ENCODE peak calls at places on chromosome 7, in nine cellular contexts. W is RWPE2; G is neural progenitor cell; E is Karpas-422; Z is endothelial cell of umbilical vein; X is aorta; B is WERI-Rb-1; Q is CD4-positive, alpha-beta T cell; F is OCI-LY7. R is an unnamed sample.
A peak's percentile ranks its signal among the peaks of the same experiment; 100 is the strongest.

GRCh38 chr7:44116087-44116788 is 7.1 kb downstream of the POLD2 start:
- DNase-seq in W (no peak), E (no peak), X (peak; percentile 75), G (no peak), Z (no peak), Q (no peak), F (no peak), B (no peak), R (no peak)

GRCh38 chr7:27560706-27561235 is 101.9 kb downstream of the HIBADH start:
- DNase-seq in W (no peak), B (no peak), G (no peak), Q (no peak), F (no peak), Z (no peak), X (no peak), E (no peak), R (no peak)

GRCh38 chr7:91242097-91242846 is 22.0 kb upstream of the FZD1 start:
- DNase-seq in E (no peak), Z (no peak), Q (no peak), G (no peak), F (no peak), W (no peak), X (no peak), B (no peak), R (no peak)

GRCh38 chr7:14833707-14834106 is 68.8 kb downstream of the DGKB start:
- DNase-seq in Q (no peak), E (no peak), G (no peak), F (no peak), X (no peak), W (no peak), Z (no peak), B (no peak), R (no peak)

GRCh38 chr7:130865408-130866236 is 131.6 kb upstream of the KLF14 start:
- DNase-seq in F (peak; percentile 13), Z (peak; percentile 31), X (no peak), B (peak; percentile 52), Q (no peak), G (peak; percentile 24), W (no peak), E (peak; percentile 77), R (no peak)

GRCh38 chr7:10412426-10413019 is 561.1 kb upstream of the PHF14 start:
- DNase-seq in F (peak; percentile 47), B (peak; percentile 35), Z (peak; percentile 59), E (peak; percentile 79), X (no peak), Q (no peak), W (no peak), G (peak; percentile 51), R (no peak)

GRCh38 chr7:28678421-28678965 is 266.2 kb downstream of the CREB5 start:
- DNase-seq in B (no peak), X (no peak), E (no peak), Z (no peak), G (no peak), F (no peak), Q (no peak), W (no peak), R (no peak)

GRCh38 chr7:46544396-46545008 is 623.4 kb upstream of the IGFBP3 start:
- DNase-seq in Z (peak; percentile 72), B (no peak), W (no peak), E (no peak), Q (no peak), G (no peak), F (no peak), X (no peak), R (no peak)

GRCh38 chr7:41232086-41232485 is 470.8 kb downstream of the INHBA start:
- DNase-seq in Z (no peak), E (no peak), F (no peak), W (no peak), Q (no peak), B (no peak), G (no peak), X (no peak), R (no peak)

GRCh38 chr7:92916751-92917369 is 80.5 kb upstream of the CDK6 start:
- DNase-seq in W (peak; percentile 77), Z (no peak), G (peak; percentile 86), F (no peak), Q (no peak), X (no peak), B (peak; percentile 22), E (no peak), R (no peak)

GRCh38 chr7:137687556-137688280 is 159.1 kb downstream of the DGKI start:
- DNase-seq in G (no peak), W (no peak), F (no peak), Q (no peak), E (no peak), Z (peak; percentile 54), B (no peak), X (no peak), R (no peak)

GRCh38 chr7:30301751-30302150 is 17.4 kb downstream of the ZNRF2 start:
- DNase-seq in Z (no peak), G (peak; percentile 50), F (no peak), Q (no peak), X (no peak), W (peak; percentile 64), E (no peak), B (no peak), R (no peak)

GRCh38 chr7:118583651-118584050 is 359.1 kb downstream of the ANKRD7 start:
- DNase-seq in F (no peak), W (no peak), G (no peak), E (no peak), Q (no peak), X (no peak), B (no peak), Z (no peak), R (no peak)

GRCh38 chr7:99707096-99707495 is 27.3 kb upstream of the CYP3A5 start:
- DNase-seq in F (no peak), W (no peak), E (no peak), X (no peak), Z (no peak), B (no peak), G (no peak), Q (no peak), R (no peak)

GRCh38 chr7:6700793-6701192 is 6.0 kb downstream of the ZNF12 start:
- DNase-seq in F (no peak), Z (no peak), X (no peak), Q (no peak), E (no peak), G (no peak), B (no peak), W (no peak), R (no peak)
- H3K9me3 ChIP-seq in F (no peaks in the 10 kb centered on the region), Z (no peaks in the 10 kb centered on the region), X (peaks cover 24% of the 10 kb centered on the region), Q (peaks cover 40% of the 10 kb centered on the region), E (peaks cover 65% of the 10 kb centered on the region), G (peaks cover 24% of the 10 kb centered on the region), B (no peaks in the 10 kb centered on the region), W (peaks cover 15% of the 10 kb centered on the region), R (peaks cover 9% of the 10 kb centered on the region)

GRCh38 chr7:71271203-71271602 is 139.3 kb downstream of the GALNT17 start:
- DNase-seq in F (no peak), Z (no peak), X (no peak), G (no peak), W (no peak), E (no peak), B (no peak), Q (no peak), R (no peak)
- H3K9me3 ChIP-seq in F (no peaks in the 10 kb centered on the region), Z (peaks cover 5% of the 10 kb centered on the region), X (no peaks in the 10 kb centered on the region), G (no peaks in the 10 kb centered on the region), W (no peaks in the 10 kb centered on the region), E (no peaks in the 10 kb centered on the region), B (peaks cover under 1% of the 10 kb centered on the region), Q (peaks cover 5% of the 10 kb centered on the region), R (no peaks in the 10 kb centered on the region)

GRCh38 chr7:148883233-148884048 is 650 bp downstream of the EZH2 start:
- DNase-seq in Q (peak; percentile 39), X (peak; percentile 85), G (peak; percentile 69), F (peak; percentile 62), W (peak; percentile 70), B (peak; percentile 40), E (peak; percentile 74), Z (peak; percentile 13), R (peak; percentile 58)

GRCh38 chr7:148884299-148885022 is 370 bp upstream of the EZH2 start:
- DNase-seq in B (peak; percentile 94), W (peak; percentile 80), E (peak; percentile 97), Q (peak; percentile 89), X (peak; percentile 97), G (peak; percentile 96), Z (peak; percentile 92), F (peak; percentile 96), R (peak; percentile 92)

GRCh38 chr7:148882668-148883232 is 1.3 kb downstream of the EZH2 start:
- DNase-seq in B (no peak), G (no peak), Z (peak; percentile 52), W (no peak), X (no peak), F (no peak), E (peak; percentile 46), Q (no peak), R (no peak)

GRCh38 chr7:148884049-148884298 is at the start of gene EZH2:
- DNase-seq in X (no peak), E (no peak), W (no peak), Q (no peak), G (no peak), F (no peak), B (no peak), Z (no peak), R (no peak)

DNA sequence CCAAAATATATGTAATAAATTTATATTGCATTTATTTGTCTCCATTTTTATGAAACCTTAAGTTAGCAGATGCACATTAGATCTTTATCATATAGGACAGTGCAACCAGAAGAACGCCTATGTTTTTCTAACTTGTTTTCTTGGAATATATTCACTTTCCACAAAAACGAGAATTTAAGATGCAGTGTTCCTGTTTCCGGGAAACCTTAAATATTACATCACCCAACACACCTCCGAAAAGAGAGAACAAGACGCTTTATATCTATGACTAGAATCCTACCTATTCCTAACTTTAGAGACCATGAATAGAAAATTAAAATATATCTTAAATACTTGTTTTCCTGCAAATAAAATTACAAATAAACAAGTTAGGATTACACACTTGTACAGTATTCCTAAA is 1.9 kb downstream of the EZH2 start:
- DNase-seq in F (no peak), Z (no peak), Q (no peak), G (no peak), W (no peak), X (no peak), E (peak; percentile 44), B (no peak), R (no peak)
- H3K9me3 ChIP-seq in F (no peaks in the 10 kb centered on the region), Z (no peaks in the 10 kb centered on the region), Q (no peaks in the 10 kb centered on the region), G (no peaks in the 10 kb centered on the region), W (no peaks in the 10 kb centered on the region), X (no peaks in the 10 kb centered on the region), E (no peaks in the 10 kb centered on the region), B (no peaks in the 10 kb centered on the region), R (no peaks in the 10 kb centered on the region)

GRCh38 chr7:71290382-71290781 is 158.4 kb downstream of the GALNT17 start:
- DNase-seq in Q (no peak), W (no peak), F (no peak), B (no peak), Z (no peak), X (no peak), G (no peak), E (no peak), R (no peak)

GRCh38 chr7:71283802-71284201 is 151.9 kb downstream of the GALNT17 start:
- DNase-seq in Z (no peak), E (no peak), Q (no peak), G (no peak), B (no peak), W (no peak), F (no peak), X (no peak), R (no peak)

GRCh38 chr7:71285614-71286013 is 153.7 kb downstream of the GALNT17 start:
- DNase-seq in G (no peak), Z (no peak), Q (no peak), W (no peak), B (no peak), F (no peak), E (no peak), X (no peak), R (no peak)

GRCh38 chr7:71286924-71287323 is 155.0 kb downstream of the GALNT17 start:
- DNase-seq in F (no peak), Z (no peak), W (no peak), G (no peak), E (no peak), B (no peak), X (no peak), Q (no peak), R (no peak)

GRCh38 chr7:71286336-71286735 is 154.4 kb downstream of the GALNT17 start:
- DNase-seq in G (peak; percentile 12), Z (no peak), W (no peak), B (no peak), E (no peak), F (no peak), Q (no peak), X (no peak), R (no peak)
- H3K9me3 ChIP-seq in G (no peaks in the 10 kb centered on the region), Z (peaks cover 2% of the 10 kb centered on the region), W (no peaks in the 10 kb centered on the region), B (peaks cover 3% of the 10 kb centered on the region), E (no peaks in the 10 kb centered on the region), F (no peaks in the 10 kb centered on the region), Q (no peaks in the 10 kb centered on the region), X (no peaks in the 10 kb centered on the region), R (no peaks in the 10 kb centered on the region)